ENCODE peak calls at places on chromosomes 12 and 14, in four cellular contexts. One of them, this sample, is unnamed.

GRCh38 chr14:36521598-36522345 is 1.7 kb upstream of the NKX2-1 start:
- DNase-seq in K562: no peak
- DNase-seq in GM12878: no peak
- DNase-seq in H1: peak
- DNase-seq in this sample: no peak

GRCh38 chr12:8648598-8649205 is 13.9 kb downstream of the MFAP5 start:
- DNase-seq in K562: no peak
- DNase-seq in GM12878: peak
- DNase-seq in H1: no peak
- DNase-seq in this sample: no peak

GRCh38 chr14:73153272-73153671 is 17.0 kb downstream of the PSEN1 start:
- DNase-seq in K562: no peak
- DNase-seq in GM12878: no peak
- DNase-seq in H1: no peak
- DNase-seq in this sample: no peak

GRCh38 chr12:92829683-92830282 is 99.3 kb downstream of the EEA1 start:
- DNase-seq in K562: no peak
- DNase-seq in GM12878: no peak
- DNase-seq in H1: no peak
- DNase-seq in this sample: no peak

GRCh38 chr14:42911642-42912041 is 1305.0 kb downstream of the LRFN5 start:
- DNase-seq in K562: no peak
- DNase-seq in GM12878: no peak
- DNase-seq in H1: no peak
- DNase-seq in this sample: no peak

GRCh38 chr14:58026967-58027366 is 125.0 kb downstream of the ARMH4 start:
- DNase-seq in K562: no peak
- DNase-seq in GM12878: no peak
- DNase-seq in H1: no peak
- DNase-seq in this sample: no peak

GRCh38 chr14:91038439-91038838 is 22.0 kb downstream of the RPS6KA5 start:
- DNase-seq in K562: no peak
- DNase-seq in GM12878: no peak
- DNase-seq in H1: no peak
- DNase-seq in this sample: no peak

GRCh38 chr12:116222358-116222757 is 55.1 kb downstream of the MED13L start:
- DNase-seq in K562: no peak
- DNase-seq in GM12878: no peak
- DNase-seq in H1: no peak
- DNase-seq in this sample: peak

GRCh38 chr14:37508500-37508899 is 86.5 kb downstream of the FOXA1 start:
- DNase-seq in K562: no peak
- DNase-seq in GM12878: no peak
- DNase-seq in H1: no peak
- DNase-seq in this sample: no peak

GRCh38 chr12:64611430-64612286 is 1.4 kb downstream of the RASSF3 start:
- DNase-seq in K562: no peak
- DNase-seq in GM12878: no peak
- DNase-seq in H1: no peak
- DNase-seq in this sample: no peak

GRCh38 chr12:48201091-48201490 is 2.0 kb downstream of the OR10AD1 start:
- DNase-seq in K562: no peak
- DNase-seq in GM12878: no peak
- DNase-seq in H1: no peak
- DNase-seq in this sample: no peak

GRCh38 chr14:58994130-58994529 is 194.3 kb upstream of the DAAM1 start:
- DNase-seq in K562: no peak
- DNase-seq in GM12878: no peak
- DNase-seq in H1: no peak
- DNase-seq in this sample: no peak

GRCh38 chr14:95300002-95300696 is 19.6 kb downstream of the CLMN start:
- DNase-seq in K562: no peak
- DNase-seq in GM12878: no peak
- DNase-seq in H1: no peak
- DNase-seq in this sample: peak

GRCh38 chr12:57243521-57244305 is 7.3 kb downstream of the STAC3 start:
- DNase-seq in K562: peak
- DNase-seq in GM12878: no peak
- DNase-seq in H1: peak
- DNase-seq in this sample: peak

GRCh38 chr12:117363953-117364486 is 2.6 kb upstream of the NOS1 start:
- DNase-seq in K562: no peak
- DNase-seq in GM12878: no peak
- DNase-seq in H1: no peak
- DNase-seq in this sample: no peak

GRCh38 chr12:6826734-6827436 is 1.3 kb upstream of the P3H3 start:
- DNase-seq in K562: no peak
- DNase-seq in GM12878: no peak
- DNase-seq in H1: no peak
- DNase-seq in this sample: no peak

GRCh38 chr12:80846930-80847329 is 90.8 kb downstream of the LIN7A start:
- DNase-seq in K562: no peak
- DNase-seq in GM12878: no peak
- DNase-seq in H1: no peak
- DNase-seq in this sample: no peak
- TF ChIP-seq ATF2 in K562: no peak
- TF ChIP-seq ATF2 in GM12878: no peak
- TF ChIP-seq ATF2 in H1: no peak
- TF ChIP-seq ATF2 in this sample: no peak

GRCh38 chr14:31320216-31320615 is 100.1 kb downstream of the HEATR5A start:
- DNase-seq in K562: no peak
- DNase-seq in GM12878: no peak
- DNase-seq in H1: no peak
- DNase-seq in this sample: no peak
- TF ChIP-seq YY1 in K562: no peak
- TF ChIP-seq YY1 in GM12878: no peak
- TF ChIP-seq YY1 in H1: no peak
- TF ChIP-seq YY1 in this sample: no peak

GRCh38 chr12:111664961-111665865 is 20.5 kb downstream of the BRAP start:
- DNase-seq in K562: no peak
- DNase-seq in GM12878: no peak
- DNase-seq in H1: no peak
- DNase-seq in this sample: no peak
- TF ChIP-seq ATF2 in K562: no peak
- TF ChIP-seq ATF2 in GM12878: no peak
- TF ChIP-seq ATF2 in H1: no peak
- TF ChIP-seq ATF2 in this sample: no peak

GRCh38 chr12:10366875-10367274 is 23.0 kb downstream of the KLRK1 start:
- DNase-seq in K562: no peak
- DNase-seq in GM12878: no peak
- DNase-seq in H1: no peak
- DNase-seq in this sample: peak
- TF ChIP-seq YY1 in K562: no peak
- TF ChIP-seq YY1 in GM12878: no peak
- TF ChIP-seq YY1 in H1: no peak
- TF ChIP-seq YY1 in this sample: no peak

GRCh38 chr14:64823305-64823985 is 56.3 kb downstream of the SPTB start:
- DNase-seq in K562: peak
- DNase-seq in GM12878: no peak
- DNase-seq in H1: peak
- DNase-seq in this sample: peak
- TF ChIP-seq ATF2 in K562: no peak
- TF ChIP-seq ATF2 in GM12878: no peak
- TF ChIP-seq ATF2 in H1: no peak
- TF ChIP-seq ATF2 in this sample: no peak

GRCh38 chr12:31246470-31246850 is 79.5 kb downstream of the SINHCAF start:
- DNase-seq in K562: no peak
- DNase-seq in GM12878: no peak
- DNase-seq in H1: no peak
- DNase-seq in this sample: no peak
- TF ChIP-seq YY1 in K562: no peak
- TF ChIP-seq YY1 in GM12878: no peak
- TF ChIP-seq YY1 in H1: no peak
- TF ChIP-seq YY1 in this sample: no peak

DNA sequence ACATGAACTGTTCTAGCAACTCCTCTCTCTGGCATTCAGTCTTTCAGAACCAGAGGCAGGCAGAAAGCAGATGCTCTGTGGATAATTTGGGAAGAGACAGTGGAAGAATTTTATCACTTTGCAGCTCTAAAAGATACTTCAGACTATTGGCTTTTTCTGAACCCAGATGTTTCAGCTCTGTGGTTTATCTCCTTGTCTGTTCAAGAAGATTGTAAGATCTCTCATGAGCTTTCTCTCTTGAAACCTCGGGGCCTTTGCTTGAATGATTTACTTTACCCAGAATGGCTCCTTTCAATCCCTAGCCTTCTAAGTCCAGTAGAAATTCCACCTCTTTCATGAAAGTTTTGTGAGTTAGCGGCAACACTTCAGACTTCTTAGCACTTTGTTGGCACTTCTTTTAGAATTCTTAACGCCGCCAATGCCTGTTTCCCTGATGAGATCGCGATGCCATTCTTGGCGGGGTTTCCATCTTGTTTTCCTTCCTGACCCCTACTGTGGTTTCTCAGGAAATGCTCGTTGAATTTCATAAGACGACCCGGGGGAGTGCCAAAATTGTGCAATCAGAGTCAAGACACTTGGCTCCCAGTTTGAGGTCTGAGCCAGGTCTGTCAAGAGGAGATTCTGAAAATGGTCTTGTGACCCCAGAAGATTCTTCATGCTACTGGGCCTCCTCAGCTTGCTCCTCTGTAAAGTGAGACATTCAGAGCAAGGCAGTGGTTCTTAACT is 107.0 kb upstream of the PRICKLE1 start:
- DNase-seq in K562: no peak
- DNase-seq in GM12878: no peak
- DNase-seq in H1: no peak
- DNase-seq in this sample: no peak
- TF ChIP-seq ATF2 in K562: no peak
- TF ChIP-seq ATF2 in GM12878: no peak
- TF ChIP-seq ATF2 in H1: no peak
- TF ChIP-seq ATF2 in this sample: no peak

This sample was measured in HepG2.